ENCODE peak calls at places on chromosomes 4 and X, in five cellular contexts. J is WERI-Rb-1, A is psoas muscle, P is colonic mucosa, W is cardiac muscle cell. C is an unnamed sample.

GRCh38 chr4:25103423-25103822 is 56.8 kb downstream of the SEPSECS start:
- DNase-seq in J (no peak), A (peak), P (no peak), W (no peak), C (peak)

GRCh38 chr4:54513741-54514140 is 144.0 kb upstream of the KIT start:
- DNase-seq in A (no peak), P (no peak), J (no peak), W (no peak), C (no peak)

GRCh38 chrX:97021680-97022079 is 138.0 kb downstream of the RPA4 start:
- DNase-seq in A (no peak), J (no peak), W (no peak), P (no peak), C (no peak)

GRCh38 chr4:52983563-52984303 is 121.6 kb downstream of the RASL11B start:
- DNase-seq in A (no peak), P (peak), W (peak), J (no peak), C (no peak)

GRCh38 chr4:31051151-31051550 is 331.0 kb downstream of the PCDH7 start:
- DNase-seq in J (no peak), W (no peak), A (no peak), P (no peak), C (no peak)

GRCh38 chrX:32597777-32598176 is 613.6 kb downstream of the DMD start:
- DNase-seq in W (no peak), J (no peak), A (no peak), P (no peak), C (no peak)

GRCh38 chrX:69396916-69397315 is 107.2 kb upstream of the NALF2 start:
- DNase-seq in W (peak), P (no peak), J (no peak), A (no peak), C (no peak)

GRCh38 chr4:78207951-78208350 is 150.8 kb downstream of the FRAS1 start:
- DNase-seq in W (no peak), J (no peak), A (no peak), P (no peak), C (no peak)

GRCh38 chr4:184825394-184826314 is at the start of gene ACSL1:
- DNase-seq in J (peak), A (peak), P (peak), W (peak), C (peak)

GRCh38 chr4:112279025-112279881 is 6.5 kb downstream of the TIFA start:
- DNase-seq in J (no peak), A (no peak), P (no peak), W (no peak), C (no peak)

GRCh38 chrX:132270699-132271098 is 51.5 kb upstream of the RAP2C start:
- DNase-seq in W (no peak), J (no peak), A (peak), P (no peak), C (no peak)

GRCh38 chr4:142607976-142608375 is 238.1 kb downstream of the INPP4B start:
- DNase-seq in A (no peak), J (no peak), P (no peak), W (no peak), C (no peak)

GRCh38 chr4:166972071-166972470 is 262.2 kb downstream of the SPOCK3 start:
- DNase-seq in A (no peak), W (no peak), P (no peak), J (no peak), C (no peak)

GRCh38 chr4:95510145-95510544 is 38.6 kb downstream of the UNC5C start:
- DNase-seq in W (peak), J (no peak), P (no peak), A (no peak), C (no peak)

GRCh38 chrX:130682990-130683389 is 220.0 kb downstream of the ENOX2 start:
- DNase-seq in A (no peak), J (peak), P (no peak), W (peak), C (no peak)

GRCh38 chr4:14920759-14921313 is 81.4 kb upstream of the CPEB2 start:
- DNase-seq in J (no peak), P (no peak), W (no peak), A (no peak), C (no peak)

GRCh38 chr4:184269879-184270430 is 52.3 kb upstream of the ENPP6 start:
- DNase-seq in A (no peak), J (no peak), P (no peak), W (no peak), C (no peak)

GRCh38 chr4:96056346-96056934 is 216.5 kb downstream of the PDHA2 start:
- DNase-seq in P (no peak), A (no peak), J (no peak), W (no peak), C (no peak)

GRCh38 chr4:66949424-66949823 is 595.9 kb downstream of the CENPC start:
- DNase-seq in J (no peak), P (no peak), W (no peak), A (no peak), C (no peak)

GRCh38 chr4:45554423-45554822 is 569.4 kb downstream of the GABRG1 start:
- DNase-seq in P (no peak), W (no peak), J (no peak), A (no peak), C (no peak)

GRCh38 chr4:169418846-169419245 is 148.1 kb upstream of the SH3RF1 start:
- DNase-seq in A (no peak), P (no peak), W (no peak), J (no peak), C (no peak)

GRCh38 chr4:8534129-8534528 is 46.1 kb upstream of the GPR78 start:
- DNase-seq in J (no peak), W (peak), P (peak), A (no peak), C (no peak)

GRCh38 chrX:119753639-119754257 is 4.6 kb upstream of the SOWAHD start:
- DNase-seq in J (peak), P (peak), A (no peak), W (peak), C (no peak)

GRCh38 chr4:2729533-2729875 is 26.6 kb downstream of the TNIP2 start:
- DNase-seq in W (no peak), A (no peak), P (no peak), J (no peak), C (no peak)

GRCh38 chr4:140793291-140793690 is 37.1 kb upstream of the TBC1D9 start:
- DNase-seq in A (no peak), P (no peak), J (no peak), W (no peak), C (no peak)

GRCh38 chr4:69858683-69859082 is 1.3 kb downstream of the SULT1E1 start:
- DNase-seq in A (no peak), P (no peak), W (no peak), J (no peak), C (no peak)

GRCh38 chrX:68940601-68941000 is 111.8 kb downstream of the EFNB1 start:
- DNase-seq in A (no peak), W (no peak), J (no peak), P (peak), C (peak)

GRCh38 chr4:16926214-16926613 is 27.8 kb upstream of the LDB2 start:
- DNase-seq in P (no peak), J (no peak), W (no peak), A (no peak), C (no peak)

GRCh38 chrX:153696100-153696499 is 8.4 kb downstream of the SLC6A8 start:
- DNase-seq in W (no peak), A (no peak), P (no peak), J (no peak), C (no peak)

GRCh38 chr4:55765070-55765469 is 54.5 kb upstream of the EXOC1L start:
- DNase-seq in W (no peak), J (no peak), A (no peak), P (no peak), C (no peak)

GRCh38 chr4:79042079-79042674 is 102.9 kb upstream of the PAQR3 start:
- DNase-seq in J (peak), W (peak), P (peak), A (no peak), C (no peak)

GRCh38 chr4:86592553-86593249 is 1.4 kb upstream of the PTPN13 start:
- DNase-seq in A (no peak), P (no peak), W (no peak), J (no peak), C (no peak)

GRCh38 chrX:156005144-156005543 is 7.6 kb downstream of the IL9R start:
- DNase-seq in W (no peak), P (no peak), A (no peak), J (peak), C (no peak)

GRCh38 chr4:186936496-186937375 is 213.1 kb upstream of the FAT1 start:
- DNase-seq in P (no peak), J (no peak), W (no peak), A (no peak), C (no peak)

GRCh38 chr4:38316045-38316444 is 348.0 kb upstream of the KLF3 start:
- DNase-seq in W (no peak), P (no peak), J (peak), A (no peak), C (no peak)

GRCh38 chrX:9339603-9340569 is 125.0 kb upstream of the TBL1X start:
- DNase-seq in A (peak), J (no peak), W (no peak), P (no peak), C (no peak)

DNA sequence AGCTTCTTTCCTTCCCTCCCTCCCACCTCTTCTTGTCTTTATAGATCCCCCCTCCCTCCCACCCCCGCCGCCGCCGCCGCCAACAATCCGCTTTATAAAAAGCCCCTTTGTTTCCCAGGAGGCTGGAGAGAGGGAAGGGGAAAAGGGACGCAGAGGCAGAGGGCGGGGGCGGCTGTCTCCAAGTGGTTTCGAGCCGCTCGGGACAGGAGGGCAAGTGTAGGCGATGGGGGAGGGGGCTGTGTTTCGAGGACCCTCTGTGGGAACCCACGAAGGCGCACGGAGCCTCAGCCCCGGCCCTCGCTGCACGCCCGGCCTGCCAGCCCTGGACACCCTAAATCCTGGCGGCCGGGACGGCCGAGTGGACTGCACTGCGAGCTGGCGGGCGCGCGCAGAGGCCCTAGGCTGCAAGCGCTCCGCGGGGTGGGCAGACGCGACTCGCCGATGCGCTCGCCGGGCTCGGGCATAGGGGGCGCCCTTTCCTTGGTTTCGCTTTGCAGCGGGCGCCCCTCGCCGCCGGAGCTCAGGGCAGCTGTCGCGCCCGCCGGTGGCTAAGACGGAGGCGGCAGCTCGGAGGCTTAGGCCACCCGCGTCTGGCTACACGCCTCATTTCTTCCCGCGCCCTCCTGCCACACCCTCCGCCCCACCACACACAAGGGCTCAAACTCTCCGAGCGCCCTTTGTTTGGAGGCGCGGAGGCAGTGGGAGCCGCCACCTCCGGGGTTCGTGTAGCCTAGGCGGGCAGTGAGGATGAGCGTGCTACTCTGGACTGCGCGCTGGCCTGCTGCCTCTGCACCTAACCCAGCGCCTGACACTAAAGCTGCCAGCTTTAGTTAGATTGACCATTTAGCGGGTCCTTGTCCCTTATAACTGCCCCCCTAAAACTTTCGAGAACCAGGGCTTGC is 2.2 kb downstream of the MAMLD1 start:
- DNase-seq in P (peak), A (peak), J (peak), W (peak), C (peak)
- H3K27ac ChIP-seq in P (peak), A (peak), J (no peak), W (no peak), C (peak)

DNA sequence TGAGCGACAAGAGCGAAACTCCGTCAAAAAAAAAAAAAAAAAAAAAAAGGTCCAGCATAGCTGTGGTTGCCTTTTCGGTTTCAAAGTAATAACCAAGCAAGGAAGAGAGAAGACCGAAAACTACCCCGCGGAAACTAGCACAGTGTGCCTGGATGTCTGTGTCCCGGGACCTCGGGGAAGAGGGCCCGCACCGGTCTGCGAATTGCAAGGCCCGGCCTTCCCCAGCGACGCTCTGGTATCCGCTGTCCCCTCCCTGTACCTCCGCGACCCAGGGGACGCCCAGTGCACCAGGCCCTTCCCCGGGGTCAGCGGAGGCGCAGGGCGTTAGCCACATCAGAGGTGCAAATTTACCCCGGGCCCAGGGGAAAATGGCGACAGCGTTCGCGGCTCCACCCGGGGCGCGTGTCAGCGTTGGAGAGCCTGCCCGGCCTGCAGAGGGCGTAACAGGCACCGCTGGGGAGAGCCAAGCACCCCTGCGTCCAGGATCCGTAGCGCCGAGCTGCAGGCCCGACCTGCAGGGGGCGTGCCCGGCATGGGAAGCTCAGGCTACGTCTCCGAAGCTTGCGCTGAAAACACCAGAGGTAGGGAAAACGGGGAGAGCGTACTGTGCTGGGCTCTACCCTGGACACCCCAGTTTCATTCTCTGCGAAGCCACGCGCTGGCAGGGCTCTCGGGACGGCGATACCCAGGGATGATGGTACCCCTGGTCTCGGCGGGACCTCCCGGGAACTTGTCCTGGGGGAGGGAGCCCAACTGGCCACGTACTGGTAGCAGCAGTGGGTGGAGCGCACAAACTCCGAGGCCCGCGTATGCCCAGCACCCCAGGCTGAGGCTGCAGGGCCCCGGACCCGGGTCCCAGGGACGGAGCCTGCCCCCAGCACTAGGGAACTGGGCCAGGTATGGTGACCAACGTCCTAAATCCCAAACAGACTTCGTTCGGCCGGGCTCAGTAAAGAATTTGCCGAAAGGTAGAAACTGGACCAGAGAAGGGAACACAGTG is 16.2 kb downstream of the NKX6-1 start:
- DNase-seq in W (peak), J (no peak), A (peak), P (peak), C (no peak)
- H3K4me3 ChIP-seq in W (peak), J (no peak), A (peak), P (peak), C (peak)

GRCh38 chr4:13893221-13893620 is 265.7 kb upstream of the BOD1L1 start:
- DNase-seq in P (no peak), A (no peak), J (no peak), W (no peak), C (no peak)
- H3K27ac ChIP-seq in P (no peak), A (no peak), J (no peak), W (no peak), C (no peak)

GRCh38 chr4:158948071-158948470 is 154.8 kb upstream of the RAPGEF2 start:
- DNase-seq in A (no peak), P (no peak), W (no peak), J (no peak), C (no peak)

GRCh38 chr4:158945529-158946108 is 157.3 kb upstream of the RAPGEF2 start:
- DNase-seq in P (no peak), A (no peak), W (no peak), J (no peak), C (no peak)

GRCh38 chr4:158946825-158947224 is 156.1 kb upstream of the RAPGEF2 start:
- DNase-seq in A (no peak), J (no peak), P (no peak), W (no peak), C (no peak)

DNA sequence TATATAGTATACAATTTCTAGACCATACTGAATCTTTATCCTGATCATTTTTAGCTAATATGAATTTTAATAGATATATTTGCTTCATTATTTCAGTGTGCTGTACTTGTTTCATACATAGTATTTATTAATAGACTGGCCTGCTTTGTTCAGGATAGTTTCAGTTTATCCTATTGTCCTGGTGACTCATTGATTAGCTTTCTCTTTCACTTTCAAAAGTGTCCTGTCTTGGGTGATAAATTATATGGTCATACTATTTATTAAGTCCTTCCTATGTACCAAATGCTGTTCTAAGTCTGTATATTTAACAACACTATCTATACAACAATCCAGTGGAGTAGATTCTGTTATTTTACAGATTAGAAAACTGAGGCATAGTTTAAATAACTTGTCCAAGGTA is 153.8 kb upstream of the RAPGEF2 start:
- DNase-seq in A (no peak), J (no peak), P (no peak), W (no peak), C (no peak)
- H3K4me3 ChIP-seq in A (no peak), J (no peak), P (no peak), W (no peak), C (no peak)

GRCh38 chrX:74248889-74249288 is 55.1 kb upstream of the ZCCHC13 start:
- DNase-seq in A (no peak), J (no peak), W (peak), P (peak), C (no peak)

GRCh38 chrX:74246524-74246923 is 57.5 kb upstream of the ZCCHC13 start:
- DNase-seq in A (no peak), J (no peak), W (no peak), P (no peak), C (no peak)

GRCh38 chrX:74250574-74250973 is 53.4 kb upstream of the ZCCHC13 start:
- DNase-seq in W (no peak), A (no peak), J (no peak), P (no peak), C (no peak)

GRCh38 chrX:74249963-74250362 is 54.0 kb upstream of the ZCCHC13 start:
- DNase-seq in J (no peak), W (peak), A (no peak), P (peak), C (no peak)

DNA sequence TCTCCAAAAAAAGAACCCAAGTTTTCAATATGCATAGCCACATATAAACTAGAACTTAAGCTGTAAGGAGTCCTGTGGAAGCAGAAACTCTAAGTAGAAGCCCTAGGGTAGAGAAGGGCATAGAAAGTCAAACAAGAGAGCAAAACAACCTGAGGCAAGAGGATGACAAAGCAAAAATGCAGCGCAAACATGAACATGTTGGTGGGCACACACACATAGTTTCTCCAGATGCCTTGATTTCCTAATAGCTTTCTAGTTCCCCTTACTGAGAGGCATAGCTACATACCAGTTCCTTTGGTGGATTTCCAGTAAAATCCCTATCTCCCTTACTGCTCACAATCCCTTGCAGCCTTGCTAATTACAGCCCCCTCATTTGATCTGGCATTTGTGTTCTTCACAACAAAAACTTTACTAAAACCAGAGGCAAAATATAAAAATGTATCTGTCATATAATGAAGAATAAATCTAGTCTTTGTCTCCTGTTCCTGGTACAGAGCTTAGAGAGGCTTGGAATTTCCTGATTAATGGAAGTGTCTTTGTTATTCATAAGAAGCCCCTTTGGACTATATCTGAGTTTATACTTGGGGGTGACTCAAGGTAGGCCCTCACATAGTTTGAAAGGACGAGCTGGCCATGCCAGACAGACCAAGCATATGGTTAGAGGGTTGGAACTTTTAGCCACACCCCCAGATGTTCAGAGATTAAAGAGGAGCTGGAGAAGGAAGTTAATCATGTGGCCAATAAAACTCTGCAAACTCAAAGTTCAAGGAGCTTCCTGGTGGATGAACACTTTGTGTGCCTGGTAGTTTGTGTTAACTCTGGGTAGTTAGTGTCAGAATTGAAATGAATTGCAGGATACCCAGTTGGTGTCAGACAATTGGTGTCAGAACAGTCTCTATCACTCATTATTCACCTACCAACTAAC is 52.7 kb upstream of the ZCCHC13 start:
- DNase-seq in A (no peak), P (peak), W (no peak), J (no peak), C (no peak)
- H3K27ac ChIP-seq in A (peak), P (peak), W (peak), J (no peak), C (peak)

GRCh38 chr4:35541888-35542213 is 702.5 kb downstream of the ARAP2 start:
- DNase-seq in J (no peak), A (no peak), P (no peak), W (no peak), C (no peak)
- H3K4me3 ChIP-seq in J (no peak), A (no peak), P (no peak), W (no peak), C (no peak)

GRCh38 chr4:147773261-147774184 is 41.6 kb downstream of the ARHGAP10 start:
- DNase-seq in J (no peak), W (no peak), P (no peak), A (no peak), C (no peak)

GRCh38 chr4:147772459-147772969 is 40.6 kb downstream of the ARHGAP10 start:
- DNase-seq in P (no peak), W (peak), A (no peak), J (peak), C (no peak)

GRCh38 chr4:147770831-147771230 is 38.9 kb downstream of the ARHGAP10 start:
- DNase-seq in W (no peak), A (no peak), J (peak), P (no peak), C (no peak)

GRCh38 chr4:147769386-147769785 is 37.5 kb downstream of the ARHGAP10 start:
- DNase-seq in J (no peak), P (no peak), A (no peak), W (no peak), C (no peak)

GRCh38 chr4:147772056-147772455 is 40.2 kb downstream of the ARHGAP10 start:
- DNase-seq in P (no peak), W (no peak), A (no peak), J (no peak), C (no peak)
- H3K27ac ChIP-seq in P (no peak), W (peak), A (peak), J (peak), C (peak)